ENCODE peak calls at places on chromosomes 12 and 14, in six cellular contexts. M is GM12878, R is A549, C is K562, J is endothelial cell of umbilical vein, U is HepG2. B is an unnamed sample.

GRCh38 chr12:88471641-88472040 is 108.6 kb downstream of the KITLG start:
- DNase-seq in M (no peak), R (peak; percentile 27), C (no peak), J (no peak), U (no peak), B (no peak)

GRCh38 chr14:100617715-100618693 is 30.8 kb upstream of the BEGAIN start:
- DNase-seq in M (no peak), R (no peak), C (no peak), J (no peak), U (no peak), B (peak; percentile 65)

GRCh38 chr12:14993117-14993516 is 20.3 kb downstream of the PDE6H start:
- DNase-seq in M (no peak), R (peak; percentile 14), C (no peak), J (no peak), U (no peak), B (no peak)

GRCh38 chr12:56189918-56190694 is 823 bp upstream of the SMARCC2 start:
- DNase-seq in M (peak; percentile 83), R (peak; percentile 94), C (peak; percentile 74), J (peak; percentile 87), U (peak; percentile 83), B (peak; percentile 90)

GRCh38 chr12:89289720-89290119 is 62.6 kb downstream of the DUSP6 start:
- DNase-seq in M (no peak), R (no peak), C (no peak), J (no peak), U (no peak), B (no peak)

GRCh38 chr14:104680056-104680805 is 9.2 kb upstream of the INF2 start:
- DNase-seq in M (no peak), R (peak; percentile 83), C (peak; percentile 21), J (peak; percentile 67), U (no peak), B (peak; percentile 67)

GRCh38 chr12:116497051-116497529 is 62.1 kb upstream of the MAP1LC3B2 start:
- DNase-seq in M (no peak), R (no peak), C (no peak), J (no peak), U (no peak), B (no peak)

GRCh38 chr14:101183376-101184103 is 280.0 kb upstream of the RTL1 start:
- DNase-seq in M (no peak), R (no peak), C (peak; percentile 44), J (peak; percentile 9), U (peak; percentile 36), B (no peak)

GRCh38 chr12:60693019-60693626 is 1097.3 kb downstream of the SLC16A7 start:
- DNase-seq in M (no peak), R (peak; percentile 1), C (no peak), J (no peak), U (no peak), B (no peak)

GRCh38 chr12:389138-390096 is at the start of gene KDM5A:
- DNase-seq in M (peak; percentile 73), R (peak; percentile 97), C (peak; percentile 78), J (peak; percentile 94), U (peak; percentile 86), B (peak; percentile 94)

GRCh38 chr14:100246136-100246535 is 7.2 kb downstream of the YY1 start:
- DNase-seq in M (no peak), R (no peak), C (peak; percentile 21), J (no peak), U (no peak), B (no peak)

GRCh38 chr12:42140901-42141300 is 3.8 kb downstream of the GXYLT1 start:
- DNase-seq in M (no peak), R (peak; percentile 59), C (no peak), J (no peak), U (peak; percentile 81), B (no peak)

GRCh38 chr12:88258396-88258795 is 116.3 kb downstream of the TMTC3 start:
- DNase-seq in M (no peak), R (no peak), C (no peak), J (no peak), U (no peak), B (no peak)

GRCh38 chr14:90521121-90521929 is 124.5 kb downstream of the CALM1 start:
- DNase-seq in M (no peak), R (no peak), C (no peak), J (no peak), U (no peak), B (no peak)

GRCh38 chr12:132490481-132491348 is 764 bp downstream of the FBRSL1 start:
- DNase-seq in M (no peak), R (no peak), C (peak; percentile 59), J (peak; percentile 9), U (no peak), B (peak; percentile 51)

GRCh38 chr14:100673085-100673806 is 53.4 kb upstream of the DLK1 start:
- DNase-seq in M (no peak), R (no peak), C (no peak), J (no peak), U (peak; percentile 73), B (peak; percentile 49)

GRCh38 chr12:28108599-28108998 is 81.7 kb upstream of the CCDC91 start:
- DNase-seq in M (no peak), R (no peak), C (no peak), J (no peak), U (no peak), B (no peak)

GRCh38 chr12:122199484-122200355 is 3.8 kb upstream of the B3GNT4 start:
- DNase-seq in M (no peak), R (no peak), C (no peak), J (no peak), U (no peak), B (no peak)

GRCh38 chr12:53198470-53199110 is 8.5 kb downstream of the ITGB7 start:
- DNase-seq in M (no peak), R (no peak), C (no peak), J (no peak), U (no peak), B (no peak)

GRCh38 chr12:6925543-6926279 is 2.0 kb upstream of the ATN1 start:
- DNase-seq in M (no peak), R (peak; percentile 91), C (no peak), J (peak; percentile 80), U (no peak), B (no peak)

GRCh38 chr12:46490635-46491034 is 118.1 kb upstream of the SLC38A2 start:
- DNase-seq in M (no peak), R (no peak), C (no peak), J (peak; percentile 20), U (no peak), B (no peak)

GRCh38 chr12:92039048-92039447 is 106.6 kb downstream of the BTG1 start:
- DNase-seq in M (no peak), R (no peak), C (no peak), J (no peak), U (no peak), B (no peak)

DNA sequence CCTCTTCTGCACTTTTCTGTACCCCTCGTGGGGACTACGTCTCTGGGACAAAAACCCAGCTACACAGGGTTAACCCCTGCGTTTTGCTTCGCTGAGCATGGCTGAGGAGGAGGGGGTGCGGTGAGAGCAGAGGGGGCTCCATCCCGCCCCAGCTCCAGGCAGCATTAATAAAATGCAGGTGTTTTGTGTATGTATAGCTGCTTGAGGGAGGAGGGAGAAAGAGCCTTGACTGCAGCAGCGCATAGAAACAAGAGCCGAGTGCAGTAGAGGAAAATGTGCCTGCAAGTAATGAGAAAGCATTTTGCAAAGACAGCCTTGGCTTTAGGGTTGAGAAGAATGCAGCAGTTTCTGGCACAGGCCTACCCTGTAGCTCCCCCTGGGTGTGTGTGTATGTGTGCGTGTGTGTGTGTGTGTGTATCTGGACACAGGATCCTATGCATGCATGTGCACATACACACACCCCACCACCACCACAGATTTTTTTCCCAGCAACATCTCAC is 103.9 kb downstream of the ZFP36L1 start:
- DNase-seq in M (no peak), R (peak; percentile 58), C (no peak), J (no peak), U (no peak), B (peak; percentile 33)
- TF ChIP-seq CTCF in M (no peak), R (no peak), C (no peak), J (no peak), U (peak; percentile 21), B (no peak)

GRCh38 chr14:80638620-80639215 is 302.8 kb downstream of the CEP128 start:
- DNase-seq in M (no peak), R (peak; percentile 89), C (no peak), J (peak; percentile 81), U (no peak), B (no peak)
- TF ChIP-seq MYC in M (no peak), R (no peak), C (no peak), J (no peak), U (no peak), B (no peak)

DNA sequence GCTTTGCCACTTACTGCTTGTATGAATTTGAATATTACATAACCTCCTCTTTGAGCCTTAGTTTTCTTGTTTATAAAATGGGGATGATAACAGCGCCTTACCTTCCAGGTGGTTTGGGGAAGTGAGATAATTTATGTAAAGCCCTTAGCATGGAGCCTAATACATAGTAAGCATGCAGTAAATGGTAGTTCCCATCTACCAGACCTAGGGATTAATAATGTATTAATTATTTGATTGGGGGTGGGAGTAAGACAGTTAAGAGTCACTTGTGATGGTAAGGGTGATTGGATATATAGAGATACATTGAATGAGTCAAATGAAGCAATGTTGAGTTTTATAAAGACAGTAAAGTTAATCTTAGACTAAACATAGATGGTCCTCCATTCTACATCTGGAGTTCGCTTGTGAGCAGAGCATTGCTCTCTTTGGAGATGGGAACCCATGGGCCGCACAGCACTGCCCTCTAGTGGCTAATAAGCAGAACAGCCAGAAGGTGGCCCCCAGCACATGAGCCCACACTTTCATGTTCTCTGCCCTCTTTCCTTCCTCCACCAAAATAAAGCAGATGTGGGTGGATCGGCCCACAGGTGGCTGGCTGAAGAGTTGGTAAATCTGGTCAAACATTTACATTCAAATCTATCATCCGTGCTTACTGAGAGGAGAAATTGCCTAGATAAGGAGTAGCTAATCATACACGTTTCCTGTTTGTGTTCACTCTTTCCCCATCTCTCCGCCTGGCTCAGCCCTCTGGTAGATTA is 26.5 kb upstream of the TAMALIN start:
- DNase-seq in M (no peak), R (peak; percentile 68), C (peak; percentile 85), J (peak; percentile 84), U (peak; percentile 50), B (peak; percentile 80)
- TF ChIP-seq MAX in M (no peak), R (no peak), C (no peak), J (no peak), U (no peak), B (no peak)

DNA sequence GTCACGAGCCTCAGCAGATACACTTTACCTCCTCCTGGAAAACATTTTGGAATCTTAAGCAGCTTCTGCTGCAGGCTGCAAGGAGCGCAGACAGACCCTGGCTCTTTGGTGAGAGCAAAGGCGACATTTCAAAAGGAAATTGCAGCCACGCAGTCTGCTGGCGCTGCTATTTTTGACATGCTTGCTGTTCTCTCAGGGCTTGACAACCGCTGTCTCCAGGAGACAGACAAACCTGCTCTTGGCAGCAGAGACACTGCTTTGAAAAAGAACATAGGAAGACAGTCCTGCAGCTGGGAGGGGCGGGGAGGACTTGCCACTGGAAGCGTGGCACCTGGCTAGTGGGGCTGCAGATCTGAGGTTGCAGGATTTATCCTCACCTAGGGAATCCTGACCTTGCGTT is 91.9 kb upstream of the KCNA1 start:
- DNase-seq in M (no peak), R (no peak), C (no peak), J (no peak), U (no peak), B (no peak)
- TF ChIP-seq CTCF in M (no peak), R (no peak), C (no peak), J (no peak), U (no peak), B (no peak)

GRCh38 chr12:38930994-38931393 is 25.6 kb upstream of the CPNE8 start:
- DNase-seq in M (no peak), R (no peak), C (no peak), J (no peak), U (peak; percentile 4), B (no peak)
- TF ChIP-seq MYC in M (no peak), R (no peak), C (no peak), J (no peak), U (no peak), B (no peak)

GRCh38 chr12:45388545-45388944 is 172.7 kb downstream of the ANO6 start:
- DNase-seq in M (no peak), R (peak; percentile 51), C (peak; percentile 16), J (peak; percentile 58), U (peak; percentile 29), B (peak; percentile 50)
- TF ChIP-seq MAX in M (no peak), R (no peak), C (no peak), J (no peak), U (no peak), B (no peak)

B was measured in NB4.